ENCODE peak calls at places on chromosomes 6 and 20, in four cellular contexts. H is H7, L is GM23248, E is NCI-H1105 treated with DMSO at 0.1 percent for 48 hours. M is an unnamed sample.

GRCh38 chr20:63566395-63567131 is 7.5 kb downstream of the HELZ2 start:
- DNase-seq in H (no peak), L (no peak), E (no peak), M (no peak)

GRCh38 chr6:111752476-111752875 is 120.8 kb downstream of the FYN start:
- DNase-seq in H (no peak), L (no peak), E (no peak), M (no peak)

GRCh38 chr6:163648868-163649267 is 234.3 kb downstream of the QKI start:
- DNase-seq in H (no peak), L (no peak), E (no peak), M (no peak)

GRCh38 chr6:109292420-109292819 is 89.8 kb downstream of the CD164 start:
- DNase-seq in H (peak; percentile 23), L (no peak), E (no peak), M (peak; percentile 67)

GRCh38 chr6:160358225-160359119 is 10.3 kb downstream of the SLC22A3 start:
- DNase-seq in H (no peak), L (no peak), E (no peak), M (no peak)

GRCh38 chr6:159056432-159056831 is 11.6 kb upstream of the TAGAP start:
- DNase-seq in H (no peak), L (no peak), E (no peak), M (no peak)

GRCh38 chr6:34360556-34360955 is 31.9 kb downstream of the NUDT3 start:
- DNase-seq in H (no peak), L (peak; percentile 83), E (no peak), M (no peak)

GRCh38 chr6:112036088-112036637 is 17.7 kb upstream of the CCN6 start:
- DNase-seq in H (no peak), L (peak; percentile 63), E (no peak), M (no peak)

GRCh38 chr6:142112451-142113061 is 20.2 kb upstream of the GJE1 start:
- DNase-seq in H (no peak), L (peak; percentile 75), E (peak; percentile 69), M (peak; percentile 14)

GRCh38 chr6:61886608-61887259 is 399.3 kb downstream of the KHDRBS2 start:
- DNase-seq in H (no peak), L (no peak), E (peak; percentile 3), M (no peak)

M was measured in gastrocnemius medialis.